ENCODE peak calls at places on chromosomes 16 and 17, in seven cellular contexts. One of them, this sample, is unnamed.

GRCh38 chr17:9330140-9330902 is 245.3 kb downstream of the STX8 start:
- DNase-seq in AG20443: no peak
- DNase-seq in effector CD4-positive, alpha-beta T cell: no peak
- DNase-seq in neuronal stem cell: peak
- DNase-seq in GM23338: peak
- DNase-seq in AG08396: no peak
- DNase-seq in kidney: no peak
- DNase-seq in this sample: no peak

GRCh38 chr17:18258356-18259038 is at the start of gene FLII:
- DNase-seq in AG20443: peak
- DNase-seq in effector CD4-positive, alpha-beta T cell: peak
- DNase-seq in neuronal stem cell: peak
- DNase-seq in GM23338: peak
- DNase-seq in AG08396: peak
- DNase-seq in kidney: peak
- DNase-seq in this sample: peak

GRCh38 chr16:58012481-58012880 is 11.3 kb downstream of the USB1 start:
- DNase-seq in AG20443: no peak
- DNase-seq in effector CD4-positive, alpha-beta T cell: no peak
- DNase-seq in neuronal stem cell: no peak
- DNase-seq in GM23338: no peak
- DNase-seq in AG08396: no peak
- DNase-seq in kidney: peak
- DNase-seq in this sample: no peak

GRCh38 chr16:49876716-49877129 is 20.8 kb upstream of the ZNF423 start:
- DNase-seq in AG20443: peak
- DNase-seq in effector CD4-positive, alpha-beta T cell: no peak
- DNase-seq in neuronal stem cell: peak
- DNase-seq in GM23338: peak
- DNase-seq in AG08396: peak
- DNase-seq in kidney: peak
- DNase-seq in this sample: peak

GRCh38 chr17:1647802-1648581 is 1.7 kb downstream of the RILP start:
- DNase-seq in AG20443: peak
- DNase-seq in effector CD4-positive, alpha-beta T cell: no peak
- DNase-seq in neuronal stem cell: no peak
- DNase-seq in GM23338: peak
- DNase-seq in AG08396: no peak
- DNase-seq in kidney: peak
- DNase-seq in this sample: no peak

GRCh38 chr17:83119987-83120864 is 40.8 kb downstream of the METRNL start:
- DNase-seq in AG20443: no peak
- DNase-seq in effector CD4-positive, alpha-beta T cell: no peak
- DNase-seq in neuronal stem cell: no peak
- DNase-seq in GM23338: peak
- DNase-seq in AG08396: no peak
- DNase-seq in kidney: peak
- DNase-seq in this sample: no peak

GRCh38 chr17:79850571-79851460 is 11.6 kb upstream of the CBX4 start:
- DNase-seq in AG20443: peak
- DNase-seq in effector CD4-positive, alpha-beta T cell: no peak
- DNase-seq in neuronal stem cell: no peak
- DNase-seq in GM23338: no peak
- DNase-seq in AG08396: peak
- DNase-seq in kidney: no peak
- DNase-seq in this sample: no peak

GRCh38 chr17:79951361-79952264 is 84.1 kb downstream of the TBC1D16 start:
- DNase-seq in AG20443: peak
- DNase-seq in effector CD4-positive, alpha-beta T cell: no peak
- DNase-seq in neuronal stem cell: no peak
- DNase-seq in GM23338: no peak
- DNase-seq in AG08396: peak
- DNase-seq in kidney: peak
- DNase-seq in this sample: no peak

GRCh38 chr16:88449267-88449561 is 3.9 kb upstream of the ZFPM1 start:
- DNase-seq in AG20443: no peak
- DNase-seq in effector CD4-positive, alpha-beta T cell: no peak
- DNase-seq in neuronal stem cell: no peak
- DNase-seq in GM23338: no peak
- DNase-seq in AG08396: no peak
- DNase-seq in kidney: no peak
- DNase-seq in this sample: no peak

GRCh38 chr16:3623642-3624041 is 12.2 kb upstream of the SLX4 start:
- DNase-seq in AG20443: no peak
- DNase-seq in effector CD4-positive, alpha-beta T cell: no peak
- DNase-seq in neuronal stem cell: no peak
- DNase-seq in GM23338: no peak
- DNase-seq in AG08396: no peak
- DNase-seq in kidney: peak
- DNase-seq in this sample: no peak

GRCh38 chr17:8122391-8122922 is 1.4 kb downstream of the HES7 start:
- DNase-seq in AG20443: no peak
- DNase-seq in effector CD4-positive, alpha-beta T cell: no peak
- DNase-seq in neuronal stem cell: no peak
- DNase-seq in GM23338: peak
- DNase-seq in AG08396: peak
- DNase-seq in kidney: no peak
- DNase-seq in this sample: no peak

GRCh38 chr17:17109231-17109630 is 67.0 kb downstream of the MPRIP start:
- DNase-seq in AG20443: no peak
- DNase-seq in effector CD4-positive, alpha-beta T cell: no peak
- DNase-seq in neuronal stem cell: no peak
- DNase-seq in GM23338: no peak
- DNase-seq in AG08396: no peak
- DNase-seq in kidney: no peak
- DNase-seq in this sample: no peak

GRCh38 chr17:78344666-78345065 is 15.2 kb downstream of the SOCS3 start:
- DNase-seq in AG20443: no peak
- DNase-seq in effector CD4-positive, alpha-beta T cell: no peak
- DNase-seq in neuronal stem cell: no peak
- DNase-seq in GM23338: no peak
- DNase-seq in AG08396: no peak
- DNase-seq in kidney: peak
- DNase-seq in this sample: no peak

GRCh38 chr16:78659216-78659615 is 559.8 kb downstream of the WWOX start:
- DNase-seq in AG20443: no peak
- DNase-seq in effector CD4-positive, alpha-beta T cell: no peak
- DNase-seq in neuronal stem cell: no peak
- DNase-seq in GM23338: no peak
- DNase-seq in AG08396: no peak
- DNase-seq in kidney: no peak
- DNase-seq in this sample: no peak

GRCh38 chr17:82334622-82335394 is 1.2 kb upstream of the SECTM1 start:
- DNase-seq in AG20443: no peak
- DNase-seq in effector CD4-positive, alpha-beta T cell: no peak
- DNase-seq in neuronal stem cell: no peak
- DNase-seq in GM23338: no peak
- DNase-seq in AG08396: peak
- DNase-seq in kidney: peak
- DNase-seq in this sample: no peak

GRCh38 chr17:8116779-8117178 is 1.5 kb downstream of the ALOXE3 start:
- DNase-seq in AG20443: no peak
- DNase-seq in effector CD4-positive, alpha-beta T cell: no peak
- DNase-seq in neuronal stem cell: no peak
- DNase-seq in GM23338: no peak
- DNase-seq in AG08396: no peak
- DNase-seq in kidney: no peak
- DNase-seq in this sample: no peak

GRCh38 chr17:39679521-39680192 is 8.2 kb downstream of the PGAP3 start:
- DNase-seq in AG20443: no peak
- DNase-seq in effector CD4-positive, alpha-beta T cell: peak
- DNase-seq in neuronal stem cell: no peak
- DNase-seq in GM23338: no peak
- DNase-seq in AG08396: no peak
- DNase-seq in kidney: peak
- DNase-seq in this sample: no peak

GRCh38 chr16:25148568-25149215 is 37.1 kb downstream of the LCMT1 start:
- DNase-seq in AG20443: no peak
- DNase-seq in effector CD4-positive, alpha-beta T cell: no peak
- DNase-seq in neuronal stem cell: no peak
- DNase-seq in GM23338: peak
- DNase-seq in AG08396: no peak
- DNase-seq in kidney: no peak
- DNase-seq in this sample: no peak

GRCh38 chr16:52546291-52546941 is 527 bp downstream of the TOX3 start:
- DNase-seq in AG20443: no peak
- DNase-seq in effector CD4-positive, alpha-beta T cell: no peak
- DNase-seq in neuronal stem cell: no peak
- DNase-seq in GM23338: peak
- DNase-seq in AG08396: no peak
- DNase-seq in kidney: peak
- DNase-seq in this sample: no peak

GRCh38 chr17:73901249-73901648 is 257.0 kb upstream of the SDK2 start:
- DNase-seq in AG20443: no peak
- DNase-seq in effector CD4-positive, alpha-beta T cell: no peak
- DNase-seq in neuronal stem cell: no peak
- DNase-seq in GM23338: no peak
- DNase-seq in AG08396: no peak
- DNase-seq in kidney: no peak
- DNase-seq in this sample: no peak

GRCh38 chr17:45108051-45108450 is 24.3 kb downstream of the PLCD3 start:
- DNase-seq in AG20443: no peak
- DNase-seq in effector CD4-positive, alpha-beta T cell: no peak
- DNase-seq in neuronal stem cell: no peak
- DNase-seq in GM23338: no peak
- DNase-seq in AG08396: no peak
- DNase-seq in kidney: no peak
- DNase-seq in this sample: no peak

GRCh38 chr16:48918520-48919258 is 308.7 kb upstream of the N4BP1 start:
- DNase-seq in AG20443: no peak
- DNase-seq in effector CD4-positive, alpha-beta T cell: no peak
- DNase-seq in neuronal stem cell: no peak
- DNase-seq in GM23338: peak
- DNase-seq in AG08396: no peak
- DNase-seq in kidney: no peak
- DNase-seq in this sample: no peak

GRCh38 chr17:43698678-43699437 is 37.1 kb upstream of the MEOX1 start:
- DNase-seq in AG20443: no peak
- DNase-seq in effector CD4-positive, alpha-beta T cell: no peak
- DNase-seq in neuronal stem cell: no peak
- DNase-seq in GM23338: no peak
- DNase-seq in AG08396: no peak
- DNase-seq in kidney: no peak
- DNase-seq in this sample: no peak

This sample was measured in progenitor cell of endocrine pancreas.